ENCODE peak calls at places on chromosomes 6 and 20, in four cellular contexts. I is NCI-H774, R is astrocyte of the cerebellum, U is KG1. B is an unnamed sample.

GRCh38 chr6:25297823-25298507 is 18.8 kb downstream of the CARMIL1 start:
- DNase-seq in I (no peak), U (no peak), R (no peak), B (no peak)

GRCh38 chr6:164097557-164098398 is 683.3 kb downstream of the QKI start:
- DNase-seq in I (no peak), R (peak; percentile 68), U (peak; percentile 15), B (no peak)

GRCh38 chr6:168132531-168133184 is 53.6 kb upstream of the FRMD1 start:
- DNase-seq in I (no peak), R (peak; percentile 49), U (no peak), B (peak; percentile 39)

GRCh38 chr6:84411060-84411629 is 183.7 kb upstream of the CEP162 start:
- DNase-seq in R (peak; percentile 24), I (no peak), U (no peak), B (no peak)

GRCh38 chr6:140774080-140774505 is 1358.6 kb upstream of the GJE1 start:
- DNase-seq in R (peak; percentile 84), I (peak; percentile 17), U (no peak), B (peak; percentile 53)

GRCh38 chr6:75800708-75801505 is 51.9 kb downstream of the MYO6 start:
- DNase-seq in I (no peak), U (no peak), R (no peak), B (no peak)

GRCh38 chr6:104484191-104484590 is 375.5 kb downstream of the HACE1 start:
- DNase-seq in I (no peak), R (no peak), U (no peak), B (no peak)

GRCh38 chr6:34189806-34190503 is 44.1 kb upstream of the GRM4 start:
- DNase-seq in R (no peak), I (no peak), U (peak; percentile 34), B (no peak)

GRCh38 chr6:28303570-28303969 is 22.2 kb downstream of the PGBD1 start:
- DNase-seq in R (no peak), I (no peak), U (no peak), B (no peak)

GRCh38 chr6:170096803-170097504 is 193.9 kb downstream of the DLL1 start:
- DNase-seq in I (no peak), R (no peak), U (no peak), B (no peak)

GRCh38 chr20:37392441-37393195 is 46.7 kb downstream of the SRC start:
- DNase-seq in U (no peak), R (no peak), I (no peak), B (no peak)

GRCh38 chr6:137451926-137452325 is 42.3 kb downstream of the OLIG3 start:
- DNase-seq in R (peak; percentile 44), U (no peak), I (no peak), B (peak; percentile 23)

GRCh38 chr6:52130440-52130839 is 43.0 kb upstream of the PKHD1 start:
- DNase-seq in U (no peak), I (no peak), R (no peak), B (no peak)

GRCh38 chr6:151285121-151285520 is 45.4 kb downstream of the AKAP12 start:
- DNase-seq in I (no peak), U (no peak), R (peak; percentile 44), B (no peak)

B was measured in smooth muscle cell of the brain vasculature.